ENCODE peak calls at places on chromosomes 7 and 10, in seven cellular contexts. One of them, this sample, is unnamed. For H4K20me1, the result is how much of the 10 kb centered on the place peaks cover.

GRCh38 chr7:47757946-47758371 is 176.0 kb upstream of the TNS3 start:
- DNase-seq in HepG2: no peak
- DNase-seq in K562: no peak
- DNase-seq in IMR-90: peak
- DNase-seq in hepatocyte: peak
- DNase-seq in astrocyte: peak
- DNase-seq in SK-N-SH: no peak
- DNase-seq in this sample: no peak

GRCh38 chr10:34205452-34205851 is 609.6 kb downstream of the PARD3 start:
- DNase-seq in HepG2: no peak
- DNase-seq in K562: no peak
- DNase-seq in IMR-90: no peak
- DNase-seq in hepatocyte: no peak
- DNase-seq in astrocyte: no peak
- DNase-seq in SK-N-SH: no peak
- DNase-seq in this sample: no peak

GRCh38 chr10:124691448-124692435 is 52.4 kb downstream of the FAM53B start:
- DNase-seq in HepG2: no peak
- DNase-seq in K562: no peak
- DNase-seq in IMR-90: no peak
- DNase-seq in hepatocyte: no peak
- DNase-seq in astrocyte: no peak
- DNase-seq in SK-N-SH: no peak
- DNase-seq in this sample: peak

GRCh38 chr10:103145860-103146466 is 47.1 kb downstream of the NT5C2 start:
- DNase-seq in HepG2: peak
- DNase-seq in K562: peak
- DNase-seq in IMR-90: peak
- DNase-seq in hepatocyte: peak
- DNase-seq in astrocyte: peak
- DNase-seq in SK-N-SH: peak
- DNase-seq in this sample: no peak

GRCh38 chr7:20331231-20331880 is 656 bp downstream of the ITGB8 start:
- DNase-seq in HepG2: no peak
- DNase-seq in K562: no peak
- DNase-seq in IMR-90: peak
- DNase-seq in hepatocyte: peak
- DNase-seq in astrocyte: no peak
- DNase-seq in SK-N-SH: peak
- DNase-seq in this sample: peak

GRCh38 chr7:37067961-37068536 is 343.8 kb upstream of the AOAH start:
- DNase-seq in HepG2: no peak
- DNase-seq in K562: no peak
- DNase-seq in IMR-90: peak
- DNase-seq in hepatocyte: no peak
- DNase-seq in astrocyte: no peak
- DNase-seq in SK-N-SH: no peak
- DNase-seq in this sample: no peak

GRCh38 chr10:129517680-129518057 is 50.6 kb downstream of the MGMT start:
- DNase-seq in HepG2: no peak
- DNase-seq in K562: no peak
- DNase-seq in IMR-90: no peak
- DNase-seq in hepatocyte: no peak
- DNase-seq in astrocyte: no peak
- DNase-seq in SK-N-SH: no peak
- DNase-seq in this sample: no peak

GRCh38 chr7:128153436-128153835 is 87.6 kb upstream of the LEP start:
- DNase-seq in HepG2: no peak
- DNase-seq in K562: no peak
- DNase-seq in IMR-90: no peak
- DNase-seq in hepatocyte: no peak
- DNase-seq in astrocyte: no peak
- DNase-seq in SK-N-SH: no peak
- DNase-seq in this sample: no peak

GRCh38 chr10:132834891-132835847 is 49.2 kb upstream of the NKX6-2 start:
- DNase-seq in HepG2: no peak
- DNase-seq in K562: no peak
- DNase-seq in IMR-90: no peak
- DNase-seq in hepatocyte: no peak
- DNase-seq in astrocyte: no peak
- DNase-seq in SK-N-SH: no peak
- DNase-seq in this sample: no peak

GRCh38 chr10:68106656-68107055 is 2.6 kb upstream of the MYPN start:
- DNase-seq in HepG2: no peak
- DNase-seq in K562: no peak
- DNase-seq in IMR-90: peak
- DNase-seq in hepatocyte: no peak
- DNase-seq in astrocyte: peak
- DNase-seq in SK-N-SH: no peak
- DNase-seq in this sample: no peak
- H3K4me2 ChIP-seq in HepG2: no peak
- H3K4me2 ChIP-seq in K562: no peak
- H3K4me2 ChIP-seq in IMR-90: peak
- H3K4me2 ChIP-seq in hepatocyte: no peak
- H3K4me2 ChIP-seq in astrocyte: peak
- H3K4me2 ChIP-seq in SK-N-SH: peak
- H3K4me2 ChIP-seq in this sample: no peak

DNA sequence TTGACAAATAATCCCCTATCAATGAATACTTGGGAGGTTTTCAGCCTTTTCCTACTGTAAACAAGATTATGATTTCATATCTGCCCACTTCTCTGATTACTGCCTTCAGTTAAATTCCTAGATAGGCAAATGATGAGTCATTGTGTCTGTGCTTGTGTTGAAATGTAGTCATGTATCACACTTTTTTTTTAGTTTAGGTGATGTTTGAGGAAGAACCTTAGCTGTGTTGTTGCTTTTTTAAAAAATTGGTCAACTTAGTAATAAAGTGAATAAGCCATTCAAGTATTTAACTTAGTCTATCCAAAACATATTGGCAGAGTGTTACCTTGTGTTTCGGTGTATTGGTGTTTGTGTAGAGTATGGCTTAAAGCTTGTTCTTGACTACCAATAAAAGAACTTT is 60.0 kb downstream of the WAC start:
- DNase-seq in HepG2: peak
- DNase-seq in K562: peak
- DNase-seq in IMR-90: peak
- DNase-seq in hepatocyte: peak
- DNase-seq in astrocyte: peak
- DNase-seq in SK-N-SH: no peak
- DNase-seq in this sample: no peak
- H4K20me1 ChIP-seq in HepG2: under half
- H4K20me1 ChIP-seq in K562: under half
- H4K20me1 ChIP-seq in IMR-90: half or more
- H4K20me1 ChIP-seq in hepatocyte: half or more
- H4K20me1 ChIP-seq in astrocyte: half or more
- H4K20me1 ChIP-seq in SK-N-SH: half or more
- H4K20me1 ChIP-seq in this sample: half or more

GRCh38 chr10:101293007-101293723 is 60.8 kb upstream of the BTRC start:
- DNase-seq in HepG2: no peak
- DNase-seq in K562: no peak
- DNase-seq in IMR-90: no peak
- DNase-seq in hepatocyte: no peak
- DNase-seq in astrocyte: no peak
- DNase-seq in SK-N-SH: peak
- DNase-seq in this sample: peak

GRCh38 chr10:101290415-101290814 is 61.2 kb upstream of the LBX1 start:
- DNase-seq in HepG2: no peak
- DNase-seq in K562: no peak
- DNase-seq in IMR-90: no peak
- DNase-seq in hepatocyte: no peak
- DNase-seq in astrocyte: no peak
- DNase-seq in SK-N-SH: no peak
- DNase-seq in this sample: no peak

GRCh38 chr10:101291254-101292193 is 62.3 kb upstream of the LBX1 start:
- DNase-seq in HepG2: peak
- DNase-seq in K562: peak
- DNase-seq in IMR-90: peak
- DNase-seq in hepatocyte: peak
- DNase-seq in astrocyte: no peak
- DNase-seq in SK-N-SH: peak
- DNase-seq in this sample: peak

GRCh38 chr10:101294109-101294508 is 59.9 kb upstream of the BTRC start:
- DNase-seq in HepG2: no peak
- DNase-seq in K562: no peak
- DNase-seq in IMR-90: no peak
- DNase-seq in hepatocyte: no peak
- DNase-seq in astrocyte: no peak
- DNase-seq in SK-N-SH: no peak
- DNase-seq in this sample: no peak

GRCh38 chr10:101292194-101293006 is 61.6 kb upstream of the BTRC start:
- DNase-seq in HepG2: no peak
- DNase-seq in K562: no peak
- DNase-seq in IMR-90: no peak
- DNase-seq in hepatocyte: peak
- DNase-seq in astrocyte: no peak
- DNase-seq in SK-N-SH: peak
- DNase-seq in this sample: peak
- H2AFZ ChIP-seq in HepG2: no peak
- H2AFZ ChIP-seq in K562: no peak
- H2AFZ ChIP-seq in IMR-90: peak
- H2AFZ ChIP-seq in hepatocyte: peak
- H2AFZ ChIP-seq in astrocyte: peak
- H2AFZ ChIP-seq in SK-N-SH: peak
- H2AFZ ChIP-seq in this sample: peak

DNA sequence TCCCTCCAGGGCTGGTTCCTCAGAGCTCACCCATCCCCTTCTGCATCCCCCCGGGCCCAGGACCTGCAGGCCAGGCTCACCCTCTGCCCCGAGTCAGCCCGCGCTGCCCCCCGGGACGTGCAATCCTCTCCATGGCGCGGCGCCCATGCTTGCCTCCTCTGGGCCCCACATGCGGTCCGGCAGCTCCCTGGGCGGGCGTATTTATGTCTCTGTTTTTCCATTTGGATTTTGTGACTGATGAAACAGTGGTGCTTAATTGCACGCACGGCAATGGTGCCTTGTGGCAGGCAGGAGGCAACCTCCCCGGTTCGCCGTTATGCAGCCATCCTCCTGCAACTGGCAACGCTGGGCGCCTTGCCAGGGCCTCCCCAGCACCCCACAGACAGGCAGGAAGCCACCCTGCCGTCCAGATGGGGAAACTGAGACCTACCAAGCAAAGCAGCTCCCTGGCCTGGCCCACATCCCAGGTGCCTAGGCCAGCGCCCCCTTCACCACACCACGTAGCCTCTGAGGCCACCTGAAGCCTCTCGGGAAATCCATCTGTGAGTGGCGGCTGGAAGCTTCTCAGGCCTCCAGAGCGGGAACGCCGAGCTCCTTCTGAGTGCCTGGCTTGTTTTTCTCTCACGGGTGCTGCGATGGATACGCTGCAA is 58.5 kb downstream of the UNCX start:
- DNase-seq in HepG2: no peak
- DNase-seq in K562: no peak
- DNase-seq in IMR-90: no peak
- DNase-seq in hepatocyte: no peak
- DNase-seq in astrocyte: no peak
- DNase-seq in SK-N-SH: no peak
- DNase-seq in this sample: no peak
- H3K4me2 ChIP-seq in HepG2: no peak
- H3K4me2 ChIP-seq in K562: no peak
- H3K4me2 ChIP-seq in IMR-90: no peak
- H3K4me2 ChIP-seq in hepatocyte: peak
- H3K4me2 ChIP-seq in astrocyte: no peak
- H3K4me2 ChIP-seq in SK-N-SH: no peak
- H3K4me2 ChIP-seq in this sample: no peak

GRCh38 chr7:6642239-6642839 is 5.2 kb downstream of the ZNF316 start:
- DNase-seq in HepG2: no peak
- DNase-seq in K562: no peak
- DNase-seq in IMR-90: no peak
- DNase-seq in hepatocyte: no peak
- DNase-seq in astrocyte: no peak
- DNase-seq in SK-N-SH: no peak
- DNase-seq in this sample: no peak
- H4K20me1 ChIP-seq in HepG2: under half
- H4K20me1 ChIP-seq in K562: under half
- H4K20me1 ChIP-seq in IMR-90: under half
- H4K20me1 ChIP-seq in hepatocyte: under half
- H4K20me1 ChIP-seq in astrocyte: half or more
- H4K20me1 ChIP-seq in SK-N-SH: under half
- H4K20me1 ChIP-seq in this sample: under half

GRCh38 chr7:121448429-121448828 is 52.3 kb upstream of the FAM3C start:
- DNase-seq in HepG2: no peak
- DNase-seq in K562: no peak
- DNase-seq in IMR-90: no peak
- DNase-seq in hepatocyte: no peak
- DNase-seq in astrocyte: no peak
- DNase-seq in SK-N-SH: no peak
- DNase-seq in this sample: no peak
- H2AFZ ChIP-seq in HepG2: no peak
- H2AFZ ChIP-seq in K562: no peak
- H2AFZ ChIP-seq in IMR-90: no peak
- H2AFZ ChIP-seq in hepatocyte: no peak
- H2AFZ ChIP-seq in astrocyte: no peak
- H2AFZ ChIP-seq in SK-N-SH: no peak
- H2AFZ ChIP-seq in this sample: no peak

DNA sequence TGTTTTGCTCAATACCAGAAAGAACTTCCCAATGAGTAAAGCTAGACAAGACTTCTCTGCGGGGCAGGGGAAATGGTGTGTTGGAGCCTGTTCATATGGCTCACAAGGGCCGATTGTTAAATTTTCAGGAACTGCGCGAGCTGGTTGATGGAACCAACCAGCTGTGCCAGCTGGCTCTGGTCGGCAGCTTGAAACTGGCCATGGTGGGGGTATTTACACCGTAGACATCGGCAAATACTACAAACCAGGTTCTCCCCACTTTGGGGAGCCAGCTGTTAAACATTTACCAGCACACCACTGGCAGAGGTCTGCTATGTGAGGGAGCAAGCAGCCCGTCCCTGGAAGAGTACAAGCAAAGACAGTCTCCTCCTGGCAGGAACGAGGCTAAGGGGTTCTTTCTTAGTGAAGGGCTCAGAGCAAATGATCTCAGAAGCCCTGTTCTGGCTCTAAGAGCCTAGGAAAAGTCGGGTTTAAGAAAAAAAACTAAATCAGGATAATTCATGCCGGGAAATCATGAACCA is 8.8 kb upstream of the ZMIZ1 start:
- DNase-seq in HepG2: peak
- DNase-seq in K562: no peak
- DNase-seq in IMR-90: no peak
- DNase-seq in hepatocyte: no peak
- DNase-seq in astrocyte: no peak
- DNase-seq in SK-N-SH: no peak
- DNase-seq in this sample: no peak
- H3K4me2 ChIP-seq in HepG2: peak
- H3K4me2 ChIP-seq in K562: no peak
- H3K4me2 ChIP-seq in IMR-90: no peak
- H3K4me2 ChIP-seq in hepatocyte: peak
- H3K4me2 ChIP-seq in astrocyte: no peak
- H3K4me2 ChIP-seq in SK-N-SH: no peak
- H3K4me2 ChIP-seq in this sample: no peak

This sample was measured in neural progenitor cell.